ENCODE peak calls at places on chromosome 3, in six cellular contexts. One of them, this sample, is unnamed. For H3K27me3, the result is how much of the 10 kb centered on the place peaks cover.

GRCh38 chr3:182136008-182136910 is 424.5 kb downstream of the SOX2 start:
- DNase-seq in iPS DF 6.9: no peak
- DNase-seq in body of pancreas: no peak
- DNase-seq in mesendoderm: no peak
- DNase-seq in CD8-positive, alpha-beta T cell: no peak
- DNase-seq in mesenchymal stem cell: no peak
- DNase-seq in this sample: no peak

GRCh38 chr3:149009732-149010131 is 18.4 kb downstream of the GYG1 start:
- DNase-seq in iPS DF 6.9: no peak
- DNase-seq in mesendoderm: no peak
- DNase-seq in CD8-positive, alpha-beta T cell: peak
- DNase-seq in body of pancreas: no peak
- DNase-seq in mesenchymal stem cell: no peak
- DNase-seq in this sample: no peak

GRCh38 chr3:107450254-107450653 is 72.5 kb upstream of the BBX start:
- DNase-seq in iPS DF 6.9: no peak
- DNase-seq in CD8-positive, alpha-beta T cell: no peak
- DNase-seq in body of pancreas: no peak
- DNase-seq in mesendoderm: no peak
- DNase-seq in mesenchymal stem cell: peak
- DNase-seq in this sample: peak

GRCh38 chr3:163939926-163940325 is 1138.4 kb downstream of the SI start:
- DNase-seq in CD8-positive, alpha-beta T cell: no peak
- DNase-seq in iPS DF 6.9: no peak
- DNase-seq in mesendoderm: peak
- DNase-seq in body of pancreas: no peak
- DNase-seq in mesenchymal stem cell: peak
- DNase-seq in this sample: peak

GRCh38 chr3:114508976-114509375 is 215.1 kb downstream of the TIGIT start:
- DNase-seq in mesenchymal stem cell: peak
- DNase-seq in iPS DF 6.9: no peak
- DNase-seq in CD8-positive, alpha-beta T cell: no peak
- DNase-seq in body of pancreas: no peak
- DNase-seq in mesendoderm: peak
- DNase-seq in this sample: no peak

GRCh38 chr3:44729384-44729910 is at the start of gene ZNF501:
- DNase-seq in mesendoderm: peak
- DNase-seq in iPS DF 6.9: peak
- DNase-seq in body of pancreas: peak
- DNase-seq in CD8-positive, alpha-beta T cell: peak
- DNase-seq in mesenchymal stem cell: peak
- DNase-seq in this sample: peak

GRCh38 chr3:101509276-101509675 is 3.7 kb downstream of the SENP7 start:
- DNase-seq in CD8-positive, alpha-beta T cell: no peak
- DNase-seq in iPS DF 6.9: no peak
- DNase-seq in mesenchymal stem cell: peak
- DNase-seq in mesendoderm: no peak
- DNase-seq in body of pancreas: no peak
- DNase-seq in this sample: no peak

GRCh38 chr3:41111011-41111410 is 88.3 kb upstream of the CTNNB1 start:
- DNase-seq in mesenchymal stem cell: peak
- DNase-seq in CD8-positive, alpha-beta T cell: no peak
- DNase-seq in mesendoderm: no peak
- DNase-seq in iPS DF 6.9: no peak
- DNase-seq in body of pancreas: no peak
- DNase-seq in this sample: no peak

GRCh38 chr3:163924600-163924999 is 1153.7 kb downstream of the SI start:
- DNase-seq in mesendoderm: no peak
- DNase-seq in mesenchymal stem cell: no peak
- DNase-seq in CD8-positive, alpha-beta T cell: no peak
- DNase-seq in iPS DF 6.9: no peak
- DNase-seq in body of pancreas: no peak
- DNase-seq in this sample: no peak

GRCh38 chr3:44529927-44530326 is 25.1 kb upstream of the ZKSCAN7 start:
- DNase-seq in CD8-positive, alpha-beta T cell: no peak
- DNase-seq in body of pancreas: no peak
- DNase-seq in iPS DF 6.9: no peak
- DNase-seq in mesendoderm: no peak
- DNase-seq in mesenchymal stem cell: no peak
- DNase-seq in this sample: peak

GRCh38 chr3:65412591-65412990 is 626.1 kb downstream of the MAGI1 start:
- DNase-seq in body of pancreas: peak
- DNase-seq in iPS DF 6.9: no peak
- DNase-seq in mesenchymal stem cell: peak
- DNase-seq in CD8-positive, alpha-beta T cell: no peak
- DNase-seq in mesendoderm: peak
- DNase-seq in this sample: no peak

GRCh38 chr3:66609660-66610547 is 109.1 kb upstream of the LRIG1 start:
- DNase-seq in mesendoderm: peak
- DNase-seq in body of pancreas: peak
- DNase-seq in mesenchymal stem cell: no peak
- DNase-seq in iPS DF 6.9: no peak
- DNase-seq in CD8-positive, alpha-beta T cell: no peak
- DNase-seq in this sample: peak

GRCh38 chr3:22621205-22621809 is 581.8 kb upstream of the UBE2E2 start:
- DNase-seq in mesenchymal stem cell: no peak
- DNase-seq in iPS DF 6.9: no peak
- DNase-seq in CD8-positive, alpha-beta T cell: no peak
- DNase-seq in body of pancreas: no peak
- DNase-seq in mesendoderm: peak
- DNase-seq in this sample: no peak

GRCh38 chr3:150183619-150184425 is 213.1 kb upstream of the PFN2 start:
- DNase-seq in iPS DF 6.9: peak
- DNase-seq in mesendoderm: peak
- DNase-seq in mesenchymal stem cell: peak
- DNase-seq in body of pancreas: peak
- DNase-seq in CD8-positive, alpha-beta T cell: peak
- DNase-seq in this sample: peak

GRCh38 chr3:147299656-147300055 is 106.7 kb downstream of the ZIC4 start:
- DNase-seq in iPS DF 6.9: no peak
- DNase-seq in CD8-positive, alpha-beta T cell: no peak
- DNase-seq in mesenchymal stem cell: peak
- DNase-seq in body of pancreas: no peak
- DNase-seq in mesendoderm: no peak
- DNase-seq in this sample: peak

GRCh38 chr3:13584901-13585300 is 36.0 kb downstream of the FBLN2 start:
- DNase-seq in body of pancreas: no peak
- DNase-seq in mesendoderm: no peak
- DNase-seq in iPS DF 6.9: no peak
- DNase-seq in CD8-positive, alpha-beta T cell: no peak
- DNase-seq in mesenchymal stem cell: no peak
- DNase-seq in this sample: no peak

GRCh38 chr3:169813757-169814517 is 1.2 kb upstream of the LRRC34 start:
- DNase-seq in mesenchymal stem cell: no peak
- DNase-seq in mesendoderm: peak
- DNase-seq in CD8-positive, alpha-beta T cell: peak
- DNase-seq in body of pancreas: peak
- DNase-seq in iPS DF 6.9: peak
- DNase-seq in this sample: no peak

GRCh38 chr3:130480736-130481135 is 36.2 kb upstream of the COL6A6 start:
- DNase-seq in CD8-positive, alpha-beta T cell: no peak
- DNase-seq in mesendoderm: peak
- DNase-seq in iPS DF 6.9: peak
- DNase-seq in body of pancreas: no peak
- DNase-seq in mesenchymal stem cell: peak
- DNase-seq in this sample: peak

GRCh38 chr3:17632401-17633100 is 109.9 kb downstream of the TBC1D5 start:
- DNase-seq in mesenchymal stem cell: peak
- DNase-seq in CD8-positive, alpha-beta T cell: no peak
- DNase-seq in iPS DF 6.9: no peak
- DNase-seq in mesendoderm: no peak
- DNase-seq in body of pancreas: no peak
- DNase-seq in this sample: peak

GRCh38 chr3:134685881-134686802 is 35.3 kb upstream of the KY start:
- DNase-seq in body of pancreas: no peak
- DNase-seq in mesenchymal stem cell: peak
- DNase-seq in mesendoderm: no peak
- DNase-seq in CD8-positive, alpha-beta T cell: no peak
- DNase-seq in iPS DF 6.9: no peak
- DNase-seq in this sample: peak

GRCh38 chr3:10631224-10631623 is 125.8 kb upstream of the ATP2B2 start:
- DNase-seq in iPS DF 6.9: no peak
- DNase-seq in mesendoderm: no peak
- DNase-seq in body of pancreas: no peak
- DNase-seq in CD8-positive, alpha-beta T cell: no peak
- DNase-seq in mesenchymal stem cell: no peak
- DNase-seq in this sample: no peak
- H3K4me3 ChIP-seq in iPS DF 6.9: no peak
- H3K4me3 ChIP-seq in mesendoderm: no peak
- H3K4me3 ChIP-seq in body of pancreas: no peak
- H3K4me3 ChIP-seq in CD8-positive, alpha-beta T cell: no peak
- H3K4me3 ChIP-seq in mesenchymal stem cell: no peak
- H3K4me3 ChIP-seq in this sample: no peak

DNA sequence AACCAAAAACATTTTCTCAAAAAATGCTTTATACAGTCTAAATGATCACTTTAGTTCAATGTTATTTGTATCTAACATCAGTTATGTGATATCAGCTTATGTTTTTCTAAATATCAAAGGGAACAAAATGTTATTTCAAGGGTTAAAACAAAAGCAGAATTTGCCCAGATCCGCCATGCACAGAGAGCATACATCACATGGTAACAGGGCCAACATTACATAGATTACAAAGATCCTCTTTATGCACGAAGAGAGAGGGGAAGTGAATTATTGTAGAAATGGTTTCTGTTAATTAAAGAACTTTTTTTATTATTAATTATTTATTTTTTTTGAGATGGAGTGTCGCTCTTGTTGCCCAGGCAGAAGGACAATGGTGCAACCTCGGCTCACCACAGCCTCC is 100.8 kb upstream of the MME start:
- DNase-seq in mesenchymal stem cell: no peak
- DNase-seq in body of pancreas: no peak
- DNase-seq in CD8-positive, alpha-beta T cell: no peak
- DNase-seq in mesendoderm: no peak
- DNase-seq in iPS DF 6.9: no peak
- DNase-seq in this sample: no peak
- H3K27ac ChIP-seq in mesenchymal stem cell: no peak
- H3K27ac ChIP-seq in body of pancreas: no peak
- H3K27ac ChIP-seq in CD8-positive, alpha-beta T cell: no peak
- H3K27ac ChIP-seq in mesendoderm: no peak
- H3K27ac ChIP-seq in iPS DF 6.9: no peak
- H3K27ac ChIP-seq in this sample: no peak

GRCh38 chr3:194755689-194756459 is 70.2 kb downstream of the FAM43A start:
- DNase-seq in CD8-positive, alpha-beta T cell: no peak
- DNase-seq in iPS DF 6.9: no peak
- DNase-seq in mesenchymal stem cell: no peak
- DNase-seq in mesendoderm: no peak
- DNase-seq in body of pancreas: no peak
- DNase-seq in this sample: no peak

GRCh38 chr3:194757629-194758028 is 71.9 kb downstream of the FAM43A start:
- DNase-seq in iPS DF 6.9: no peak
- DNase-seq in mesendoderm: no peak
- DNase-seq in CD8-positive, alpha-beta T cell: no peak
- DNase-seq in body of pancreas: no peak
- DNase-seq in mesenchymal stem cell: no peak
- DNase-seq in this sample: no peak

GRCh38 chr3:194754091-194754490 is 68.4 kb downstream of the FAM43A start:
- DNase-seq in CD8-positive, alpha-beta T cell: no peak
- DNase-seq in iPS DF 6.9: no peak
- DNase-seq in body of pancreas: no peak
- DNase-seq in mesenchymal stem cell: no peak
- DNase-seq in mesendoderm: no peak
- DNase-seq in this sample: no peak

GRCh38 chr3:194758716-194759115 is 73.0 kb downstream of the FAM43A start:
- DNase-seq in body of pancreas: no peak
- DNase-seq in mesenchymal stem cell: no peak
- DNase-seq in mesendoderm: no peak
- DNase-seq in iPS DF 6.9: no peak
- DNase-seq in CD8-positive, alpha-beta T cell: no peak
- DNase-seq in this sample: no peak

DNA sequence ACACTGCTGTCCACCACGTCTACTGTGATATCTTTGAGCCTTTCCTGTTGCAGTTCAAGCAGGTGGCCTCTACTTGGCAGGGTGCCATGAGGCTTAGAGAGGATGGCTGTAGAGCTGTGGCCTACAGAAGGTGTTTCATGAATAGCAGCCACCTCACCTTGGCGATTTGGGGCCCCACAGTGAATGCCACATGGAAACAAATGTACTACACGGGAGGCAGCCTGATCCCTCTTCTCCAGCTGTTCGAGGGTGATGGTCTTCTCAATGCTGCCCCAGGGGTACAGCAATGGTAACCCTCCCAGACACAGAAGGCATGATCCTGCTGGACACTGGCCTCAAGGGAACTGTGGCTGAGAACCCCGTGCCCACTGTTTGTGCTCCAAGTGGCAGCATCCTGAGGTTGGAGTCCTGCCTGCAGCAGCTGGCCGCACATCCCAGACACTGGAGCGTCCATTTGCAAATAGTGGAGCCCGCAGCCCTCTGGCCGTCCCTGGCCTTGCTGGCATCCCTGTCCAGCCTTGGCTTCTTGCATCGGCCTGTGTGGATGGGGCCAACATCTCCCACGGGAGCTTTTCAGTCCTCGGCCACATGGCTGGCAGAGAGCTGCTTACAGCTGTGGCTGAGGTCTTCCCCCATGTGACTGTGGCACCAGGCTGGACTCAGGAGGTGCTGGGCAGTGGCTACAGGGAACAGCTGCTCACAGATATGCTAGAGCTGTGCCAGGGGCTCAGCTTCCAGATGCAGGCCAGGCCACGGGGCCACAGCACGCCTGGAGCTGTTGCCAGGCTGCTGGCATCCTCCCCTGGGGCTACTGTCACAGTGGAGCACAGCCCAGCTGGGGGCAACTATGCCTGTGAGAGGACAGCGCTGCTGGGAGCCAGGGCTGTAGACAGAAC is 71.0 kb downstream of the FAM43A start:
- DNase-seq in body of pancreas: no peak
- DNase-seq in mesendoderm: no peak
- DNase-seq in mesenchymal stem cell: no peak
- DNase-seq in CD8-positive, alpha-beta T cell: no peak
- DNase-seq in iPS DF 6.9: no peak
- DNase-seq in this sample: no peak
- H3K27me3 ChIP-seq in body of pancreas: under half
- H3K27me3 ChIP-seq in mesendoderm: under half
- H3K27me3 ChIP-seq in mesenchymal stem cell: under half
- H3K27me3 ChIP-seq in CD8-positive, alpha-beta T cell: under half
- H3K27me3 ChIP-seq in iPS DF 6.9: under half
- H3K27me3 ChIP-seq in this sample: under half

GRCh38 chr3:52455283-52456168 is at the start of gene NISCH:
- DNase-seq in mesenchymal stem cell: peak
- DNase-seq in body of pancreas: peak
- DNase-seq in mesendoderm: peak
- DNase-seq in iPS DF 6.9: no peak
- DNase-seq in CD8-positive, alpha-beta T cell: peak
- DNase-seq in this sample: peak

GRCh38 chr3:52452570-52453221 is 1.1 kb downstream of the TNNC1 start:
- DNase-seq in body of pancreas: no peak
- DNase-seq in CD8-positive, alpha-beta T cell: no peak
- DNase-seq in mesendoderm: peak
- DNase-seq in iPS DF 6.9: no peak
- DNase-seq in mesenchymal stem cell: no peak
- DNase-seq in this sample: no peak

GRCh38 chr3:52454938-52455282 is 494 bp upstream of the NISCH start:
- DNase-seq in CD8-positive, alpha-beta T cell: peak
- DNase-seq in mesendoderm: no peak
- DNase-seq in body of pancreas: no peak
- DNase-seq in mesenchymal stem cell: no peak
- DNase-seq in iPS DF 6.9: no peak
- DNase-seq in this sample: no peak

GRCh38 chr3:52453496-52454234 is at the start of gene TNNC1:
- DNase-seq in CD8-positive, alpha-beta T cell: no peak
- DNase-seq in mesendoderm: peak
- DNase-seq in body of pancreas: no peak
- DNase-seq in mesenchymal stem cell: no peak
- DNase-seq in iPS DF 6.9: no peak
- DNase-seq in this sample: no peak

GRCh38 chr3:52454235-52454937 is 545 bp upstream of the TNNC1 start:
- DNase-seq in body of pancreas: no peak
- DNase-seq in mesenchymal stem cell: no peak
- DNase-seq in iPS DF 6.9: no peak
- DNase-seq in CD8-positive, alpha-beta T cell: peak
- DNase-seq in mesendoderm: no peak
- DNase-seq in this sample: no peak
- H3K4me3 ChIP-seq in body of pancreas: no peak
- H3K4me3 ChIP-seq in mesenchymal stem cell: peak
- H3K4me3 ChIP-seq in iPS DF 6.9: no peak
- H3K4me3 ChIP-seq in CD8-positive, alpha-beta T cell: peak
- H3K4me3 ChIP-seq in mesendoderm: no peak
- H3K4me3 ChIP-seq in this sample: no peak